ENCODE peak calls at places on chromosome 1, in six cellular contexts. Z is hepatocyte; H is stimulated activated CD8-positive, alpha-beta memory T cell treated with anti-CD3 and anti-CD28 coated beads, Interleukin-2, amount 100 ng/mL, for 48 hours; C is effector CD8-positive, alpha-beta T cell; S is NCI-H1417 treated with DMSO at 0.1 percent for 48 hours; X is dermis microvascular lymphatic vessel endothelial cell. U is an unnamed sample.

GRCh38 chr1:158554352-158554751 is at the start of gene OR6Y1:
- DNase-seq in Z (no peak), H (no peak), C (no peak), S (no peak), X (no peak), U (no peak)

GRCh38 chr1:234923626-234924025 is 205.0 kb downstream of the TOMM20 start:
- DNase-seq in Z (no peak), H (no peak), C (no peak), S (no peak), X (no peak), U (no peak)

GRCh38 chr1:117967900-117968299 is 38.4 kb downstream of the WDR3 start:
- DNase-seq in Z (peak; percentile 25), H (no peak), C (no peak), S (no peak), X (no peak), U (no peak)

GRCh38 chr1:93672069-93672468 is 9.6 kb downstream of the BCAR3 start:
- DNase-seq in Z (peak; percentile 91), H (no peak), C (no peak), S (no peak), X (peak; percentile 96), U (peak; percentile 71)

GRCh38 chr1:238954865-238955264 is 431.5 kb upstream of the CHRM3 start:
- DNase-seq in Z (no peak), H (no peak), C (no peak), S (no peak), X (no peak), U (no peak)

GRCh38 chr1:39214021-39214713 is 9.7 kb downstream of the MACF1 start:
- DNase-seq in Z (peak; percentile 57), H (no peak), C (no peak), S (no peak), X (peak; percentile 25), U (peak; percentile 60)

GRCh38 chr1:20211511-20211931 is 25.2 kb upstream of the PLA2G2C start:
- DNase-seq in Z (no peak), H (no peak), C (no peak), S (no peak), X (no peak), U (no peak)

GRCh38 chr1:212255705-212256307 is 29.4 kb upstream of the PPP2R5A start:
- DNase-seq in Z (no peak), H (no peak), C (no peak), S (no peak), X (no peak), U (no peak)

GRCh38 chr1:172497230-172497629 is 35.7 kb upstream of the SUCO start:
- DNase-seq in Z (peak; percentile 49), H (no peak), C (no peak), S (no peak), X (no peak), U (no peak)

GRCh38 chr1:217333939-217334338 is 297.0 kb downstream of the GPATCH2 start:
- DNase-seq in Z (peak; percentile 20), H (no peak), C (no peak), S (no peak), X (no peak), U (no peak)

GRCh38 chr1:6034750-6035096 is 11.0 kb upstream of the KCNAB2 start:
- DNase-seq in Z (no peak), H (no peak), C (no peak), S (no peak), X (no peak), U (no peak)

GRCh38 chr1:208714356-208714755 is 470.2 kb upstream of the PLXNA2 start:
- DNase-seq in Z (peak; percentile 9), H (no peak), C (no peak), S (no peak), X (no peak), U (no peak)

GRCh38 chr1:21946836-21947587 is 9.9 kb upstream of the HSPG2 start:
- DNase-seq in Z (no peak), H (no peak), C (no peak), S (no peak), X (peak; percentile 85), U (peak; percentile 57)

GRCh38 chr1:54995835-54996234 is 2.9 kb upstream of the BSND start:
- DNase-seq in Z (no peak), H (no peak), C (no peak), S (no peak), X (no peak), U (no peak)

GRCh38 chr1:183675381-183675780 is 22.3 kb upstream of the APOBEC4 start:
- DNase-seq in Z (no peak), H (no peak), C (no peak), S (no peak), X (no peak), U (no peak)

GRCh38 chr1:193348126-193349045 is 162.0 kb upstream of the B3GALT2 start:
- DNase-seq in Z (no peak), H (no peak), C (no peak), S (no peak), X (no peak), U (no peak)

GRCh38 chr1:160459056-160459455 is 58.7 kb downstream of the VANGL2 start:
- DNase-seq in Z (no peak), H (no peak), C (no peak), S (no peak), X (no peak), U (no peak)

U was measured in left ventricle myocardium superior.